ENCODE peak calls at places on chromosomes 2 and 18, in eight cellular contexts. N, W, F, J, D, K, I and L are unnamed samples.

GRCh38 chr2:45849491-45850283 is 198.2 kb downstream of the PRKCE start:
- DNase-seq in N (no peak), W (peak), F (no peak), J (no peak), D (no peak), K (no peak), I (no peak), L (no peak)

GRCh38 chr18:14747513-14748474 is at the start of gene ANKRD30B:
- DNase-seq in N (no peak), W (no peak), F (no peak), J (no peak), D (peak), K (no peak), I (no peak), L (no peak)

GRCh38 chr2:6224267-6224666 is 532.1 kb downstream of the SOX11 start:
- DNase-seq in N (no peak), W (no peak), F (peak), J (no peak), D (no peak), K (no peak), I (no peak), L (no peak)

GRCh38 chr2:98907385-98907784 is 28.6 kb downstream of the CRACDL start:
- DNase-seq in N (no peak), W (no peak), F (no peak), J (no peak), D (no peak), K (no peak), I (no peak), L (no peak)

GRCh38 chr2:65055427-65056214 is 595 bp upstream of the CEP68 start:
- DNase-seq in N (peak), W (no peak), F (peak), J (no peak), D (peak), K (peak), I (no peak), L (no peak)

GRCh38 chr2:118443596-118443995 is 355.3 kb downstream of the INSIG2 start:
- DNase-seq in N (no peak), W (no peak), F (no peak), J (no peak), D (no peak), K (no peak), I (no peak), L (no peak)

GRCh38 chr2:144183744-144184143 is 336.2 kb downstream of the ZEB2 start:
- DNase-seq in N (peak), W (peak), F (peak), J (no peak), D (peak), K (no peak), I (no peak), L (no peak)

GRCh38 chr2:73827018-73827417 is 1.7 kb upstream of the STAMBP start:
- DNase-seq in N (no peak), W (no peak), F (peak), J (no peak), D (peak), K (no peak), I (no peak), L (no peak)

GRCh38 chr2:222969491-222969890 is 82.5 kb upstream of the KCNE4 start:
- DNase-seq in N (no peak), W (no peak), F (no peak), J (no peak), D (peak), K (peak), I (no peak), L (no peak)

GRCh38 chr2:185130685-185131084 is 532.4 kb downstream of the ZNF804A start:
- DNase-seq in N (no peak), W (no peak), F (no peak), J (no peak), D (no peak), K (no peak), I (no peak), L (no peak)

GRCh38 chr18:22309191-22309590 is 108.5 kb downstream of the CTAGE1 start:
- DNase-seq in N (no peak), W (no peak), F (no peak), J (no peak), D (peak), K (no peak), I (no peak), L (no peak)

GRCh38 chr2:38603402-38604265 is 906 bp upstream of the HNRNPLL start:
- DNase-seq in N (peak), W (peak), F (peak), J (peak), D (peak), K (peak), I (peak), L (peak)

GRCh38 chr2:159185401-159186130 is 100.9 kb downstream of the WDSUB1 start:
- DNase-seq in N (no peak), W (no peak), F (no peak), J (no peak), D (peak), K (no peak), I (peak), L (no peak)

GRCh38 chr2:146634256-146635068 is 1210.4 kb upstream of the ACVR2A start:
- DNase-seq in N (no peak), W (no peak), F (no peak), J (no peak), D (peak), K (no peak), I (no peak), L (no peak)

GRCh38 chr2:239873656-239874635 is 151.2 kb downstream of the NDUFA10 start:
- DNase-seq in N (no peak), W (no peak), F (no peak), J (no peak), D (no peak), K (no peak), I (no peak), L (no peak)

GRCh38 chr18:79857082-79857661 is 59.4 kb downstream of the KCNG2 start:
- DNase-seq in N (no peak), W (peak), F (no peak), J (no peak), D (no peak), K (peak), I (no peak), L (no peak)

GRCh38 chr2:40820319-40820718 is 368.4 kb upstream of the SLC8A1 start:
- DNase-seq in N (no peak), W (no peak), F (no peak), J (no peak), D (no peak), K (no peak), I (no peak), L (no peak)

GRCh38 chr2:177658309-177658708 is 265.7 kb downstream of the AGPS start:
- DNase-seq in N (no peak), W (no peak), F (no peak), J (no peak), D (no peak), K (no peak), I (no peak), L (no peak)

GRCh38 chr2:15989559-15989958 is 49.2 kb downstream of the MYCN start:
- DNase-seq in N (no peak), W (no peak), F (no peak), J (no peak), D (no peak), K (no peak), I (no peak), L (no peak)

GRCh38 chr2:102190425-102191107 is 3.7 kb downstream of the IL1RL2 start:
- DNase-seq in N (no peak), W (no peak), F (no peak), J (no peak), D (peak), K (peak), I (no peak), L (no peak)

GRCh38 chr18:27599202-27599829 is 414.2 kb upstream of the CHST9 start:
- DNase-seq in N (no peak), W (peak), F (peak), J (peak), D (peak), K (peak), I (peak), L (no peak)

GRCh38 chr18:27198036-27198435 is 12.9 kb upstream of the CHST9 start:
- DNase-seq in N (no peak), W (no peak), F (no peak), J (no peak), D (peak), K (no peak), I (no peak), L (no peak)

GRCh38 chr2:219175928-219176817 is 552 bp downstream of the CNPPD1 start:
- DNase-seq in N (no peak), W (peak), F (peak), J (peak), D (peak), K (peak), I (peak), L (no peak)

DNA sequence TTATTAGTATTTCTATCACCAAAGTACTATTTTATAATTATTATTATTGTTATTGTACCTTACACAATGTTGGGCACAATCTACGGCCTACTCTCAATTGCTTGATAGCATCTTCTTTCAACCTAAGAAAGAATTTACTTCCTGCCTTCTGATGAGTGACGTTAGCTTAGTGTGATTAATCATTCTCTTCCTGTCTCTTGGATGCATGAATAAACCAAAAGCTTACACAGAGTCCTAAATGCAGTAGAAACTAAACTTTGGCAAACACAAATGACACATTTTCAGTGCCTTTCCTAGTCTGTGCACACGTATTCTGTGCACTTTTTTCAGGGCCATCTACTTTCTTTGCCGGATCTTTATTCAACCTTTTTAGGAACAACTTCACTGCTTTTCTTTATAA is 19.2 kb downstream of the TRAK2 start:
- DNase-seq in N (no peak), W (no peak), F (no peak), J (no peak), D (no peak), K (no peak), I (no peak), L (no peak)
- H3K27ac ChIP-seq in N (peak), W (peak), F (no peak), J (peak), D (peak), K (no peak), I (peak), L (peak)

GRCh38 chr2:216339456-216340279 is 32.6 kb downstream of the MARCHF4 start:
- DNase-seq in N (no peak), W (no peak), F (no peak), J (no peak), D (peak), K (no peak), I (peak), L (no peak)
- H3K27ac ChIP-seq in N (no peak), W (no peak), F (no peak), J (no peak), D (peak), K (no peak), I (no peak), L (no peak)

GRCh38 chr2:193966590-193966989 is 1690.4 kb upstream of the SLC39A10 start:
- DNase-seq in N (no peak), W (no peak), F (no peak), J (no peak), D (peak), K (no peak), I (no peak), L (no peak)
- H3K27ac ChIP-seq in N (no peak), W (no peak), F (no peak), J (no peak), D (no peak), K (no peak), I (no peak), L (no peak)

DNA sequence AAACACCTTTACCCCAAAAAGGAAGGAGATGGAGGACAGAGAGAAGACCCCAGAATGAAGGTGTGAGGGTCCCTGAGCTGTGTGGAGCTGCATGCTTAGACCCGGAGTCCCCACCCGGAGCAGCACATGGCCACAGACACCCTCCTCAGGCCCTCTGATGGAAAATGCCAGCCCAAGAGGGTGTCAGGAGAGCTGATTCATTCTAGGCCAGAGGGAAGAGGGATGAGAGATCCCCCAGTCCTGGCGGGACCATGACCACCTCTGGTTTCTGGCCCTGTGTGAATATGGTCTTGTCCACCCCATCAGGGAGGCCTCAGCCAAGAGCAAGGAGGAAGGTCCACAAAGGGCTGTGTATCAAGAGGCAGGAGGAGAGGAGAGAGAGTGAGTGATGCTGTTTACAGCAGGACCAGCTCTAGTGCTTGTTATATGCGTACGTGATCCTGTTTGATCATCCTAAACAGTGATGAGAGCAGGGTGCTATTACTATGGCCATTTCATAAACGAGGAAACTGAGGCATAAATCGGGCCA is 186.6 kb upstream of the HAAO start:
- DNase-seq in N (no peak), W (no peak), F (no peak), J (no peak), D (no peak), K (peak), I (no peak), L (no peak)
- H3K27ac ChIP-seq in N (no peak), W (no peak), F (no peak), J (no peak), D (peak), K (peak), I (no peak), L (no peak)

GRCh38 chr2:70732736-70733427 is 35.1 kb downstream of the ADD2 start:
- DNase-seq in N (no peak), W (no peak), F (no peak), J (no peak), D (no peak), K (no peak), I (no peak), L (no peak)
- H3K27ac ChIP-seq in N (no peak), W (no peak), F (no peak), J (no peak), D (no peak), K (no peak), I (no peak), L (peak)

GRCh38 chr18:44712025-44712424 is 31.3 kb downstream of the SETBP1 start:
- DNase-seq in N (no peak), W (no peak), F (no peak), J (no peak), D (no peak), K (no peak), I (no peak), L (no peak)
- H3K27ac ChIP-seq in N (no peak), W (no peak), F (no peak), J (peak), D (no peak), K (peak), I (no peak), L (no peak)

DNA sequence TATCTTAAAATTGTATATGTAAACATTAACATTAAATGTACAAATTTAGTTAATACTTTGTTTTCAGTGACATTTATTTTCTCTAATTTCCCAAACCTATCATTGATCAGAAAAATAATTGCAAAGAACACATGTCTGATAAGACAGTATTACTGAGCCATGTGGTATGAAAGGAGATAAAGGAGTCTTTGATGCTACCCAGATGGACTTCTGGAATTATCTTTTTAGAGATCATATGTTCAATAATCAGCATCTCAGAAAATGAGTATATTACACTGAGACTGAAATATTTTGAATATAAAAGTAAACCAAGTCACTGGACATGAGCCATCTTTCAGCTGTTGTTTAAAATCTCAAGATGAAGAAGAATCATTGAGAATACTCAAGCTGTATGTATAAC is 153.3 kb downstream of the PHLPP1 start:
- DNase-seq in N (no peak), W (no peak), F (no peak), J (no peak), D (no peak), K (no peak), I (no peak), L (no peak)
- H3K27ac ChIP-seq in N (no peak), W (no peak), F (no peak), J (no peak), D (no peak), K (no peak), I (no peak), L (no peak)